ENCODE peak calls at places on chromosomes 2 and 18, in five cellular contexts. X is T1000, B is HEK293T, U is pancreas, V is nephron progenitor cell. J is an unnamed sample.

GRCh38 chr2:228747478-228747877 is 523.6 kb downstream of the PID1 start:
- DNase-seq in X (no peak), B (no peak), U (no peak), V (no peak), J (no peak)

GRCh38 chr2:60515751-60516226 is 37.7 kb downstream of the BCL11A start:
- DNase-seq in X (peak), B (no peak), U (no peak), V (no peak), J (no peak)

GRCh38 chr2:24816884-24817283 is 23.7 kb downstream of the CENPO start:
- DNase-seq in X (no peak), B (no peak), U (no peak), V (no peak), J (no peak)

GRCh38 chr18:33923980-33924379 is 300.7 kb downstream of the NOL4 start:
- DNase-seq in X (no peak), B (no peak), U (no peak), V (no peak), J (no peak)

GRCh38 chr2:191863988-191864387 is 17.1 kb upstream of the CAVIN2 start:
- DNase-seq in X (no peak), B (no peak), U (no peak), V (no peak), J (no peak)

GRCh38 chr18:43574974-43575373 is 297.7 kb upstream of the SYT4 start:
- DNase-seq in X (no peak), B (no peak), U (no peak), V (no peak), J (no peak)

GRCh38 chr18:2994603-2995432 is 18.1 kb downstream of the LPIN2 start:
- DNase-seq in X (no peak), B (no peak), U (no peak), V (no peak), J (no peak)

GRCh38 chr2:217142649-217143266 is 282.9 kb upstream of the TNP1 start:
- DNase-seq in X (no peak), B (peak), U (no peak), V (peak), J (no peak)

GRCh38 chr2:39954346-39954745 is 175.3 kb upstream of the THUMPD2 start:
- DNase-seq in X (no peak), B (no peak), U (no peak), V (no peak), J (no peak)

GRCh38 chr2:152491139-152491472 is 156.1 kb downstream of the FMNL2 start:
- DNase-seq in X (no peak), B (no peak), U (no peak), V (peak), J (peak)

GRCh38 chr2:22683911-22684310 is 701.1 kb upstream of the KLHL29 start:
- DNase-seq in X (no peak), B (no peak), U (no peak), V (no peak), J (no peak)

GRCh38 chr2:100739735-100740432 is 80.1 kb upstream of the NPAS2 start:
- DNase-seq in X (no peak), B (no peak), U (no peak), V (no peak), J (peak)

GRCh38 chr2:88024509-88024908 is 8.2 kb upstream of the RNU2-63P start:
- DNase-seq in X (no peak), B (no peak), U (no peak), V (peak), J (no peak)

GRCh38 chr2:102204638-102205037 is 17.8 kb downstream of the IL1RL2 start:
- DNase-seq in X (no peak), B (no peak), U (no peak), V (no peak), J (no peak)

GRCh38 chr2:102632380-102633175 is 13.2 kb downstream of the SLC9A2 start:
- DNase-seq in X (no peak), B (no peak), U (no peak), V (no peak), J (no peak)

GRCh38 chr2:45993476-45993991 is 303.7 kb upstream of the EPAS1 start:
- DNase-seq in X (peak), B (peak), U (no peak), V (peak), J (peak)

GRCh38 chr2:74399785-74400184 is 19.7 kb upstream of the DCTN1 start:
- DNase-seq in X (no peak), B (peak), U (no peak), V (no peak), J (no peak)

GRCh38 chr2:236309669-236310029 is 45.4 kb upstream of the ASB18 start:
- DNase-seq in X (no peak), B (peak), U (no peak), V (peak), J (no peak)

GRCh38 chr2:233461481-233461891 is 105.1 kb downstream of the USP40 start:
- DNase-seq in X (no peak), B (no peak), U (peak), V (no peak), J (no peak)

GRCh38 chr2:207930747-207931146 is 94.6 kb downstream of the PLEKHM3 start:
- DNase-seq in X (no peak), B (peak), U (peak), V (peak), J (no peak)

GRCh38 chr2:70894765-70895164 is 40.9 kb upstream of the ATP6V1B1 start:
- DNase-seq in X (no peak), B (no peak), U (no peak), V (no peak), J (no peak)

GRCh38 chr2:3587432-3587831 is 7.5 kb upstream of the COLEC11 start:
- DNase-seq in X (no peak), B (no peak), U (no peak), V (no peak), J (no peak)

GRCh38 chr2:11578081-11578948 is 44.5 kb downstream of the GREB1 start:
- DNase-seq in X (no peak), B (no peak), U (no peak), V (no peak), J (no peak)

GRCh38 chr2:218832520-218832919 is 917 bp upstream of the PRKAG3 start:
- DNase-seq in X (no peak), B (no peak), U (no peak), V (no peak), J (no peak)

GRCh38 chr18:44938396-44939036 is 257.8 kb downstream of the SETBP1 start:
- DNase-seq in X (no peak), B (no peak), U (no peak), V (no peak), J (no peak)

GRCh38 chr2:109375656-109376055 is 238.1 kb downstream of the SEPTIN10 start:
- DNase-seq in X (no peak), B (no peak), U (no peak), V (no peak), J (peak)

GRCh38 chr2:226611944-226612318 is 187.7 kb downstream of the IRS1 start:
- DNase-seq in X (no peak), B (no peak), U (no peak), V (no peak), J (no peak)

GRCh38 chr2:44778221-44778654 is 163.3 kb upstream of the SIX3 start:
- DNase-seq in X (no peak), B (no peak), U (no peak), V (peak), J (no peak)

GRCh38 chr2:121596221-121597080 is 52.8 kb downstream of the CLASP1 start:
- DNase-seq in X (no peak), B (peak), U (no peak), V (peak), J (no peak)

J was measured in ureter.